ENCODE peak calls at places on chromosomes 1 and 21, in four cellular contexts. W is breast epithelium, C is lung, H is tibial artery. U is an unnamed sample.
A peak's percentile ranks its signal among the peaks of the same experiment; 100 is the strongest.

GRCh38 chr1:245059806-245060424 is 94.9 kb upstream of the KIF26B start:
- DNase-seq in W (no peak), C (no peak), H (no peak), U (no peak)

GRCh38 chr1:114270255-114271117 is 116.8 kb upstream of the SYT6 start:
- DNase-seq in W (no peak), C (no peak), H (no peak), U (no peak)

GRCh38 chr1:36160949-36161485 is 5.1 kb downstream of the MAP7D1 start:
- DNase-seq in W (peak; percentile 57), C (peak; percentile 47), H (peak; percentile 63), U (no peak)

GRCh38 chr1:205541161-205541886 is 36.9 kb downstream of the CDK18 start:
- DNase-seq in W (peak; percentile 13), C (no peak), H (no peak), U (no peak)

GRCh38 chr1:111738436-111739221 is 566 bp downstream of the INKA2 start:
- DNase-seq in W (peak; percentile 66), C (peak; percentile 67), H (peak; percentile 67), U (peak; percentile 85)

GRCh38 chr1:240342251-240342625 is 250.6 kb downstream of the FMN2 start:
- DNase-seq in W (no peak), C (no peak), H (no peak), U (no peak)

GRCh38 chr1:21932127-21932526 is 5.0 kb downstream of the HSPG2 start:
- DNase-seq in W (peak; percentile 45), C (no peak), H (peak; percentile 87), U (no peak)

GRCh38 chr1:206556748-206557635 is 49.7 kb downstream of the RASSF5 start:
- DNase-seq in W (peak; percentile 57), C (peak; percentile 87), H (peak; percentile 79), U (peak; percentile 77)

GRCh38 chr1:26351591-26352337 is 2.2 kb downstream of the CRYBG2 start:
- DNase-seq in W (no peak), C (no peak), H (no peak), U (no peak)

GRCh38 chr21:28810826-28811524 is 181.7 kb downstream of the LTN1 start:
- DNase-seq in W (no peak), C (no peak), H (no peak), U (no peak)

GRCh38 chr1:54052470-54052933 is 502 bp downstream of the TMEM59 start:
- DNase-seq in W (peak; percentile 39), C (peak; percentile 35), H (peak; percentile 24), U (no peak)

GRCh38 chr1:91555074-91555730 is 54.6 kb downstream of the CDC7 start:
- DNase-seq in W (no peak), C (no peak), H (no peak), U (no peak)

GRCh38 chr1:209190591-209191241 is 392.8 kb upstream of the CAMK1G start:
- DNase-seq in W (no peak), C (peak; percentile 58), H (peak; percentile 28), U (no peak)

GRCh38 chr1:228222548-228222947 is 14.7 kb downstream of the OBSCN start:
- DNase-seq in W (peak; percentile 4), C (no peak), H (no peak), U (no peak)

GRCh38 chr1:37919277-37919676 is 27.6 kb downstream of the INPP5B start:
- DNase-seq in W (no peak), C (no peak), H (no peak), U (no peak)

GRCh38 chr1:23132033-23132432 is 36.6 kb downstream of the LUZP1 start:
- DNase-seq in W (no peak), C (no peak), H (no peak), U (no peak)

GRCh38 chr1:15738416-15739113 is 2.5 kb downstream of the SLC25A34 start:
- DNase-seq in W (no peak), C (no peak), H (no peak), U (no peak)

GRCh38 chr1:147539122-147539575 is 2.2 kb upstream of the BCL9 start:
- DNase-seq in W (no peak), C (peak; percentile 57), H (peak; percentile 53), U (no peak)

GRCh38 chr1:221778125-221778524 is 36.2 kb upstream of the DUSP10 start:
- DNase-seq in W (no peak), C (no peak), H (no peak), U (no peak)

GRCh38 chr1:94063379-94063778 is 57.6 kb downstream of the ABCA4 start:
- DNase-seq in W (no peak), C (no peak), H (peak; percentile 45), U (no peak)

GRCh38 chr1:214685906-214686305 is 82.9 kb downstream of the CENPF start:
- DNase-seq in W (no peak), C (no peak), H (no peak), U (no peak)

DNA sequence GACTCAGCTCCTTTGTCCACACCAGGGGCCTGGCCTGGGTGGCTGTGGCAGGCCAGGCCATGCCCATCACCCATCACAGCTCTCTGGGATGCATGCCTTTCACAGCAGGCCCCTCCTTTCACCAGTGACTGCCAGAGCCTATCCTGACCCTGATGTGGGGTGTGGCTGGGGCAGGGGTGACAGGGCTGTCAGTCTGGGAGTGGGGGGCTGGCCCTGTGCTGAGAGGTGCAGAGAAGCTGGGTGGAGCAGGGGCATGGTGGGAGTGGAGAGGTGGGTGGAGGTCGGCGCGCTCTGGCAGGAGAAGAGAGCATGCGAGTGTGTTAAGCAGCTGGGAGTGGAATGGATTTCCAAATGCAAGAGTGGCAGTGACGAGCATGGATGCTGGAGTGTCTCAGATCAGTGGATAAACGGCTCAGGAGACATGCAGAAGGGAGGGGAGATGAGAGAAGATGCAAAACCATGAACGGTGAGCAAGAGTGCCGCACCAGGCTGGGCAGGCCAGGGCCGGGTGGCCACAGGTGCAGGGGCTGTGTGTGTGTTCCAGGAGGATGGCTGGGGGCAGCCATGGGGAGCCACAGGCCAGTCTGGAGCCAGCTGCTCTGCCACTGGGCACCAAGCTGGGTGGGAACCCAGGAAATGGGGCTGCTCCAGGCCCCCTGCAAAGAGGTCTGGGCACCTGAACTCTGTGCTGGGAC is 39.6 kb upstream of the EDN2 start:
- DNase-seq in W (no peak), C (no peak), H (no peak), U (no peak)
- TF ChIP-seq CTCF in W (no peak), C (no peak), H (no peak), U (no peak)

DNA sequence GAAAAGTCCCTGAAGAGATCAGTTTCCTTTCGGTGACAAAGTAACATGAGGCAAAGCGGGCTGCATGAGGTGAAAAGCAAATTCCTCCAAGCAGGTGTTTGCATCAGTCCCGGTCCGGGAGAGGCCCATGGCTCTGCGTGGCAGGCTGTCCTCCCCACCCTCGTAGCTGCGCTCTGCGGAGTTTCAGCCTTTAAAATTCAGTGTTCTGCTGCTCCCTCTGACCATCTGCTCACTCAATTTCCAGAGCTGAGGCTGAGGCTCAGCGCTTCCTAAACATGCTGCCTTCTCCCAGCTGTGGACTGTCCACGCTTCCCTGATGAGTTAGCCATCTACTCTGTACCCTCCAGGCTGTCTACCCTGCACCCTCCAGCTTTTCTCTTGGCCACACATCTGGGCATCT is 87.7 kb downstream of the KCNJ6 start:
- DNase-seq in W (no peak), C (no peak), H (no peak), U (peak; percentile 62)
- H3K27ac ChIP-seq in W (no peak overlapping the region), C (no peak overlapping the region), H (no peak overlapping the region), U (no peak overlapping the region)

GRCh38 chr1:3543076-3544049 is 67.9 kb downstream of the MEGF6 start:
- DNase-seq in W (peak; percentile 85), C (peak; percentile 34), H (peak; percentile 88), U (no peak)
- H3K4me3 ChIP-seq in W (peak overlapping the region; percentile 7), C (no peak overlapping the region), H (peak overlapping the region; percentile 28), U (no peak overlapping the region)

GRCh38 chr1:202205523-202206190 is 12.1 kb downstream of the LGR6 start:
- DNase-seq in W (no peak), C (no peak), H (no peak), U (no peak)
- TF ChIP-seq CTCF in W (no peak), C (no peak), H (peak; percentile 11), U (no peak)

GRCh38 chr1:198102454-198102791 is 54.4 kb upstream of the NEK7 start:
- DNase-seq in W (no peak), C (no peak), H (no peak), U (no peak)
- H3K27ac ChIP-seq in W (no peak overlapping the region), C (no peak overlapping the region), H (peak overlapping the region; percentile 31), U (peak overlapping the region; percentile 32)

DNA sequence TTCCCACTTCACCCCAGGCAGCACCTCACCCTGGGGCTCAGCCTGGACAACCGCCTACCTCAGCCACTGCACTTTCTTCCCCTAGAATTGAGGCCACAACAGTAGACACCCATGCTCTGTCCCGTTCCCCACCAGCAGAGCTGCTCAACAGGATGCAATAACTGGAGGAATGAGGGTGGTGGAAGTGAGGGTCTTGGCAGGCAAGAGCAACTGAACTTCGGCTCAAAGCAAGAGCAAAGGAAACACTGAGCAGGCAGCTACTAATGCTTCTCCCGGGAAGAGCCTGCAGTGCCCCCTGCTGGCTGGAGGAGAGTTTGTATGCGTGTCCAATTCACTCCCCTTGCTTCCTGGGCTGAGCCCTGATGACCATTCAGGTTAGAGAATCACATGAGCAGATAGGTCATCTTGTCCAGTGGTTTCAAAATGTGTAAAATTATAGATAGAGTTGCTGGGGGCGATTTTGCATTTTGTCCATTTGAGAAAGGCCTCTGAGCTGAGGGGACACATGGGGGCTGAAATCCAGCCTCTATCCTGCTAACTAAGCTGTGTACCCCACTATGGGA is 13.9 kb downstream of the NT5C1A start:
- DNase-seq in W (no peak), C (peak; percentile 64), H (peak; percentile 57), U (peak; percentile 34)
- H3K4me3 ChIP-seq in W (no peak overlapping the region), C (no peak overlapping the region), H (no peak overlapping the region), U (no peak overlapping the region)